ENCODE peak calls at places on chromosomes 1 and 21, in nine cellular contexts. B is GM23338; F is GM20000; U is NCI-H1417; I is T-helper 2 cell; L is nephron progenitor cell; H is stimulated activated CD4-positive, alpha-beta T cell treated with anti-CD3 and anti-CD28 coated beads, Interleukin-12 subunit alpha, Interleukin-12 subunit beta, amount 100 ng/mL, for 4 hours; P is T-helper 17 cell; X is lower lobe of right lung. Y is an unnamed sample.

GRCh38 chr1:85569122-85569521 is 11.4 kb upstream of the CCN1 start:
- DNase-seq in B (no peak), F (no peak), U (no peak), I (no peak), L (no peak), H (no peak), P (no peak), X (no peak), Y (no peak)

GRCh38 chr1:81950037-81950436 is 149.3 kb downstream of the ADGRL2 start:
- DNase-seq in B (no peak), F (no peak), U (peak; percentile 56), I (no peak), L (no peak), H (no peak), P (no peak), X (no peak), Y (peak; percentile 45)

GRCh38 chr1:54180666-54181360 is 19.0 kb downstream of the CYB5RL start:
- DNase-seq in B (no peak), F (no peak), U (no peak), I (no peak), L (no peak), H (no peak), P (no peak), X (no peak), Y (peak; percentile 42)

GRCh38 chr21:31801551-31802234 is 69.8 kb upstream of the SCAF4 start:
- DNase-seq in B (no peak), F (no peak), U (no peak), I (no peak), L (no peak), H (no peak), P (no peak), X (no peak), Y (no peak)

GRCh38 chr1:46612937-46613660 is 3.5 kb downstream of the MOB3C start:
- DNase-seq in B (peak; percentile 60), F (no peak), U (no peak), I (no peak), L (peak; percentile 16), H (no peak), P (no peak), X (no peak), Y (peak; percentile 25)

GRCh38 chr1:61183471-61184034 is 101.2 kb downstream of the NFIA start:
- DNase-seq in B (no peak), F (no peak), U (no peak), I (no peak), L (no peak), H (no peak), P (no peak), X (no peak), Y (peak; percentile 72)

GRCh38 chr1:150567341-150567716 is 12.1 kb downstream of the MCL1 start:
- DNase-seq in B (no peak), F (peak; percentile 67), U (no peak), I (no peak), L (no peak), H (no peak), P (no peak), X (no peak), Y (no peak)

GRCh38 chr21:31509108-31510017 is 150.1 kb upstream of the SOD1 start:
- DNase-seq in B (peak; percentile 84), F (peak; percentile 45), U (peak; percentile 75), I (peak; percentile 49), L (peak; percentile 15), H (peak; percentile 79), P (peak; percentile 56), X (no peak), Y (no peak)

GRCh38 chr1:172929006-172929405 is 121.7 kb downstream of the TNFSF18 start:
- DNase-seq in B (no peak), F (no peak), U (no peak), I (no peak), L (no peak), H (no peak), P (no peak), X (no peak), Y (no peak)

GRCh38 chr1:227788279-227789041 is 27.0 kb upstream of the PRSS38 start:
- DNase-seq in B (peak; percentile 93), F (peak; percentile 85), U (peak; percentile 79), I (no peak), L (peak; percentile 85), H (no peak), P (peak; percentile 55), X (peak; percentile 87), Y (no peak)

GRCh38 chr1:234102591-234102990 is 198.1 kb downstream of the SLC35F3 start:
- DNase-seq in B (no peak), F (no peak), U (peak; percentile 67), I (no peak), L (no peak), H (no peak), P (no peak), X (no peak), Y (peak; percentile 14)

GRCh38 chr1:69139007-69139406 is 428.7 kb upstream of the LRRC7 start:
- DNase-seq in B (no peak), F (no peak), U (no peak), I (no peak), L (no peak), H (no peak), P (no peak), X (no peak), Y (no peak)

Y was measured in SJCRH30.